ENCODE peak calls at places on chromosomes 5 and 9, in five cellular contexts. R is HepG2, H is GM12878, N is K562, P is upper lobe of left lung. K is an unnamed sample.

GRCh38 chr9:115305543-115305942 is 187.6 kb upstream of the TNC start:
- ATAC-seq in P (no peak), R (no peak), H (no peak), N (no peak), K (no peak)

GRCh38 chr5:8825161-8825757 is 720.6 kb downstream of the SEMA5A start:
- ATAC-seq in N (no peak), R (no peak), P (no peak), H (no peak), K (no peak)

GRCh38 chr5:80463269-80463668 is 24.6 kb upstream of the FAM151B start:
- ATAC-seq in H (no peak), R (no peak), P (no peak), N (no peak), K (no peak)

GRCh38 chr9:131296906-131297500 is 7.5 kb downstream of the PLPP7 start:
- ATAC-seq in H (no peak), P (no peak), N (peak; percentile 55), R (no peak), K (no peak)

GRCh38 chr5:71769265-71769664 is 50.2 kb downstream of the CARTPT start:
- ATAC-seq in P (no peak), R (no peak), N (no peak), H (no peak), K (no peak)

GRCh38 chr9:89740722-89741121 is 135.9 kb downstream of the GADD45G start:
- ATAC-seq in N (no peak), R (no peak), H (peak; percentile 60), P (no peak), K (no peak)

GRCh38 chr9:124757589-124757988 is 13.5 kb downstream of the NR6A1 start:
- ATAC-seq in N (peak; percentile 15), H (no peak), R (no peak), P (no peak), K (no peak)

GRCh38 chr5:107578051-107578635 is 92.6 kb downstream of the EFNA5 start:
- ATAC-seq in P (peak; percentile 63), N (no peak), H (peak; percentile 52), R (no peak), K (peak; percentile 67)

GRCh38 chr9:131618071-131618479 is 72.8 kb downstream of the PRRT1B start:
- ATAC-seq in N (peak; percentile 31), H (no peak), P (no peak), R (peak; percentile 78), K (peak; percentile 72)

GRCh38 chr5:149652697-149653096 is 71.4 kb downstream of the ARHGEF37 start:
- ATAC-seq in P (no peak), R (no peak), H (peak; percentile 16), N (no peak), K (no peak)

GRCh38 chr5:39498247-39498952 is 73.6 kb upstream of the DAB2 start:
- ATAC-seq in N (no peak), P (no peak), H (no peak), R (no peak), K (no peak)

GRCh38 chr5:68458416-68458815 is 242.9 kb downstream of the PIK3R1 start:
- ATAC-seq in R (no peak), H (no peak), P (no peak), N (no peak), K (no peak)

GRCh38 chr9:114070188-114071103 is 7.7 kb downstream of the AMBP start:
- ATAC-seq in R (peak; percentile 43), N (no peak), H (no peak), P (peak; percentile 14), K (no peak)

GRCh38 chr5:158140120-158140778 is 281.3 kb upstream of the CLINT1 start:
- ATAC-seq in H (no peak), R (no peak), N (no peak), P (peak; percentile 87), K (peak; percentile 77)

GRCh38 chr5:1480217-1480616 is 35.0 kb upstream of the SLC6A3 start:
- ATAC-seq in R (peak; percentile 24), P (peak; percentile 78), H (peak; percentile 56), N (peak; percentile 40), K (peak; percentile 48)

GRCh38 chr5:1478333-1478732 is 33.1 kb upstream of the SLC6A3 start:
- ATAC-seq in P (no peak), N (no peak), H (no peak), R (no peak), K (no peak)

GRCh38 chr5:1479581-1480188 is 34.4 kb upstream of the SLC6A3 start:
- ATAC-seq in N (peak; percentile 80), H (peak; percentile 35), R (peak; percentile 27), P (peak; percentile 61), K (peak; percentile 62)

GRCh38 chr5:1477341-1477740 is 32.1 kb upstream of the SLC6A3 start:
- ATAC-seq in H (no peak), P (peak; percentile 74), N (no peak), R (no peak), K (peak; percentile 60)

DNA sequence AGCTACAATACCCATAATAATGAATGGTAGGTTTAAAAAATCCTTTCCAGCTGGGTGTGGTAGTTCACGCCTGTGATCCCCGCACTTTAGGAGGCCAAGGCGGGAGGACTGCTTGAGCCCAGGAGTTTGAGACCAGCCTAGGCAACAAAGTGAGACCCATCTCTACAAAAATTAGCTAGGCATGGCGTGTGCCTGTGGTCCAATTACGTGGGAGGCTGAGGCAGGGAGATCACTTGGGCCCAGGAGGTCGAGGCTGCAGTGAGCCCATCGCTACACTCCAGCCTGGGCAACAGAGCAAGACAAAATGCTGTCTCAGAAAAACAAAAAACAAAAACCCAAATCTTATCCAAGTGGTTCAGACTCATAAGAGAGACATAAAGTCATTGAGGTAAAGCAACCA is 33.8 kb upstream of the SLC6A3 start:
- ATAC-seq in R (no peak), H (no peak), N (no peak), P (no peak), K (no peak)
- H3K36me3 ChIP-seq in R (peaks cover 58% of the 10 kb centered on the region), H (peaks cover 28% of the 10 kb centered on the region), N (peaks cover 7% of the 10 kb centered on the region), P (peaks cover 66% of the 10 kb centered on the region), K (no peaks in the 10 kb centered on the region)

GRCh38 chr5:95959964-95960801 is 1.5 kb downstream of the ELL2 start:
- ATAC-seq in R (no peak), N (peak; percentile 7), P (no peak), H (peak; percentile 0), K (no peak)

GRCh38 chr5:95960802-95961616 is 642 bp downstream of the ELL2 start:
- ATAC-seq in N (peak; percentile 86), R (peak; percentile 76), H (peak; percentile 73), P (peak; percentile 87), K (peak; percentile 79)

GRCh38 chr5:95962785-95963184 is 1.1 kb upstream of the ELL2 start:
- ATAC-seq in R (no peak), P (no peak), H (no peak), N (no peak), K (no peak)

GRCh38 chr5:95962475-95962773 is 773 bp upstream of the ELL2 start:
- ATAC-seq in N (no peak), H (no peak), P (no peak), R (no peak), K (no peak)

DNA sequence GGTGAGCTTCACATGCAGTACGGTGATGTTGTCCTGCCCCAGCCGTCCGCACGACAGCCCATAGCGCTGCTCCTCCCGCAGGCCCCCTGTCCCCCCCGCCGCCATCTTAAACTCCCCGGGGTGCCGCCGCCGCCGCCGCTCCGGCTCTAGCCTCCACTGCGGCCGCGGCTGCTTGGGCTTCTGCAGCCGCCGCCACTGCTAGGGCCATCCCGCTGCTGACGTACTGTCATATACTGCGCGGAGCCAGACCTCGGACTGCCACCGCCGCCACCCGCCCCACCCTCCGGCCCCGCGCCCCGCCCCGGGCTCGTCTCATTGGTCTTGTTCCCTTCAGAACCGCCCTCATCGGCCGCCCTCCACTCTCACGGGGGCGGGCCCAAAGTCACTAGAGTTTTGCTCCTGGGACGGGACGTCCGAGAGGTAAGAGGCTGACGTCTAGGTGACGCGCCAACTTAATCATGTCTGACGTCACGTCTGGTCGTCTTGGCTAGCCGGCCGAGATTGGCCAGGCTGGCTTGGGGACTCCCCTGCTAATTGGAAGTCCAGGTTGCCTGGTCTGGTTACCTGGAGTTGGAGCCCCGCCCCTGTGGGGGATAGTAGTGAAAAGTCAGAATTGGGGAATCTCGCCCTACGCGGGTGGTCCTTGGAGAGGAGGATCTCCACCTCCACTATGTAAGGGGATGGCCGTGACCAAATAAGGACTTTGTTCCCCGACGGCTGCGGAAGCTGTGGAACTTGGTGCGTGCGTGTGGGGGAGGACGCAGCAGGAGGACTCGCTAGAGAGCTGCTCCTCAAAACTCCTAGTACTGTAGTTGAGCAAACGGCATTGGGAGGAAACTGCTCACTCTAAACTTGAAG is at the start of gene ELL2:
- ATAC-seq in N (peak; percentile 87), H (peak; percentile 78), P (peak; percentile 93), R (peak; percentile 86), K (peak; percentile 94)
- TF ChIP-seq EP300 in N (no peak), H (no peak), P (peak; percentile 99), R (peak; percentile 6), K (peak; percentile 99)

DNA sequence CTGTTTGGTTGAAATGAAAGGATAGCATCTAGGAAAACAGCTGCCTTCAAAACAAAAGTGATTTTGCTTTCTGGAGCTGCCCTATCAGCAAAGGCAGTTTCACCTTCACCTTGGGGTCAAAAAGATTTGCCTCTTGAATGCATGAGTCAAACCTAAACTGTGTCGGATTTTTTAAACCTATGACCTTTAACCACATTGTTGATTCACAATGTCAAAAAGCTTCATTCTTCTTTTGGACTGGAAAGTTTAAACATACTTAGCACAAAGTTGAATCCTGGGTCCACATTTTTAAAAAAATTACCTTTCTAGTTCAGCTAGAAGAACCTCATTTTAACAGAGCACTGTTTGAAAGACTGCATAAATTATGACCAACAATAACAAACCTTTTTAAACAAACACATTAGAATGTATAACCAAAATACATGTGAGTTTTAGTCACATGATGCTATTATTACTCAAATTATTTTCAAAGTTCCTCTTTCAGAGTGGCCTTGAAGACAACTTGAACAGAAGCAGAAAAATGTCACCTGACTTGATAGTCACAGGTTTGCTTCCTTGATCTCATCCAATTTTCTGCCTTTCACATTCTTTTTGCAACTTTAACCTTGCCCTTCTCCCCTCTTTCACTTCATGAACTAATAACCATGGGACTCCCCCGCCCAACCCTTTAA is 109.7 kb upstream of the LHFPL2 start:
- ATAC-seq in P (no peak), N (no peak), H (peak; percentile 84), R (peak; percentile 80), K (no peak)
- H3K4me3 ChIP-seq in P (no peak overlapping the region), N (no peak overlapping the region), H (peak overlapping the region; percentile 49), R (no peak overlapping the region), K (no peak overlapping the region)

GRCh38 chr9:111427186-111427585 is 57.0 kb downstream of the ECPAS start:
- ATAC-seq in R (no peak), H (peak; percentile 25), P (no peak), N (peak; percentile 79), K (no peak)

GRCh38 chr9:111429175-111429574 is 55.0 kb downstream of the ECPAS start:
- ATAC-seq in R (peak; percentile 85), P (no peak), H (no peak), N (no peak), K (no peak)

GRCh38 chr9:111423389-111423788 is 60.8 kb downstream of the ECPAS start:
- ATAC-seq in P (no peak), R (no peak), H (no peak), N (no peak), K (no peak)
- H3K36me3 ChIP-seq in P (peaks cover 50% of the 10 kb centered on the region), R (peaks cover 71% of the 10 kb centered on the region), H (peaks cover 34% of the 10 kb centered on the region), N (peaks cover 88% of the 10 kb centered on the region), K (peaks cover 10% of the 10 kb centered on the region)

GRCh38 chr9:18605763-18606162 is 131.8 kb downstream of the ADAMTSL1 start:
- ATAC-seq in P (peak; percentile 65), H (no peak), R (no peak), N (no peak), K (peak; percentile 65)
- TF ChIP-seq EP300 in P (no peak), H (no peak), R (no peak), N (no peak), K (no peak)

DNA sequence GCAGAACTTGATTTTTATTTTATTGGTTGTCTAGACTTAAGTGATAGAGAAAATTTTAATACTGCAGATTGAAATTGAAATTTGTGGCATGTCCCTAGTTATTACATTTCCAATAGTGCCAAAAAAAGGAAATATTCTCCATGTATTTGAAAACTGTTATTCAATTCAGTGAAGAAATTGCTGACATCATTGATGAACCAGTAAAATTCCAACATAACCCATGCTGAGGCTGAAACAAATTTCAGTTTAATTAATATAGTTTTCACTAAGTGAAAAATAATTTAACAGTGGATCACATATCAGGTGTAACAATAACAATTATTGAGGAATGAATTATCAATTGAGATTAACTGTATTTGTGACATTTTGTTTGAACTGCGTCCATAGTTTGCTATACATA is 38.7 kb downstream of the LURAP1L start:
- ATAC-seq in R (no peak), N (no peak), P (no peak), H (no peak), K (no peak)
- H3K4me3 ChIP-seq in R (no peak overlapping the region), N (no peak overlapping the region), P (no peak overlapping the region), H (no peak overlapping the region), K (no peak overlapping the region)